ENCODE peak calls at places on chromosomes 4 and X, in seven cellular contexts. V is GM13977, R is left lung, P is upper lobe of left lung, N is AG04450, X is ovary, O is glutamatergic neuron. G is an unnamed sample.

GRCh38 chr4:83771113-83771705 is 235.3 kb downstream of the GPAT3 start:
- DNase-seq in V (peak; percentile 18), R (peak; percentile 33), P (peak; percentile 25), N (peak; percentile 15), X (no peak), O (peak; percentile 54), G (no peak)

GRCh38 chr4:40848981-40849380 is 99.2 kb downstream of the NSUN7 start:
- DNase-seq in V (no peak), R (no peak), P (no peak), N (no peak), X (no peak), O (no peak), G (no peak)

GRCh38 chr4:118586357-118586790 is 98.8 kb upstream of the METTL14 start:
- DNase-seq in V (no peak), R (no peak), P (no peak), N (no peak), X (peak; percentile 72), O (peak; percentile 24), G (no peak)

GRCh38 chr4:184596617-184597185 is 52.5 kb downstream of the CASP3 start:
- DNase-seq in V (no peak), R (no peak), P (no peak), N (no peak), X (no peak), O (no peak), G (no peak)

GRCh38 chrX:84046403-84046984 is 141.5 kb downstream of the RPS6KA6 start:
- DNase-seq in V (peak; percentile 26), R (no peak), P (peak; percentile 20), N (no peak), X (peak; percentile 15), O (peak; percentile 14), G (no peak)

GRCh38 chr4:40228497-40229365 is 31.9 kb downstream of the RHOH start:
- DNase-seq in V (peak; percentile 58), R (no peak), P (no peak), N (no peak), X (no peak), O (no peak), G (no peak)

GRCh38 chrX:80016182-80016581 is 1.6 kb downstream of the TBX22 start:
- DNase-seq in V (no peak), R (no peak), P (no peak), N (no peak), X (no peak), O (no peak), G (no peak)

GRCh38 chrX:15686818-15687685 is 22.4 kb upstream of the CLTRN start:
- DNase-seq in V (peak; percentile 50), R (no peak), P (peak; percentile 60), N (no peak), X (peak; percentile 66), O (peak; percentile 20), G (no peak)

GRCh38 chrX:14581081-14581480 is 51.7 kb downstream of the GLRA2 start:
- DNase-seq in V (no peak), R (no peak), P (no peak), N (no peak), X (no peak), O (no peak), G (no peak)

GRCh38 chr4:40261246-40262078 is 64.6 kb downstream of the RHOH start:
- DNase-seq in V (no peak), R (no peak), P (no peak), N (no peak), X (no peak), O (no peak), G (no peak)

GRCh38 chrX:95675794-95676193 is 1008.8 kb upstream of the DIAPH2 start:
- DNase-seq in V (no peak), R (no peak), P (no peak), N (no peak), X (no peak), O (no peak), G (no peak)

DNA sequence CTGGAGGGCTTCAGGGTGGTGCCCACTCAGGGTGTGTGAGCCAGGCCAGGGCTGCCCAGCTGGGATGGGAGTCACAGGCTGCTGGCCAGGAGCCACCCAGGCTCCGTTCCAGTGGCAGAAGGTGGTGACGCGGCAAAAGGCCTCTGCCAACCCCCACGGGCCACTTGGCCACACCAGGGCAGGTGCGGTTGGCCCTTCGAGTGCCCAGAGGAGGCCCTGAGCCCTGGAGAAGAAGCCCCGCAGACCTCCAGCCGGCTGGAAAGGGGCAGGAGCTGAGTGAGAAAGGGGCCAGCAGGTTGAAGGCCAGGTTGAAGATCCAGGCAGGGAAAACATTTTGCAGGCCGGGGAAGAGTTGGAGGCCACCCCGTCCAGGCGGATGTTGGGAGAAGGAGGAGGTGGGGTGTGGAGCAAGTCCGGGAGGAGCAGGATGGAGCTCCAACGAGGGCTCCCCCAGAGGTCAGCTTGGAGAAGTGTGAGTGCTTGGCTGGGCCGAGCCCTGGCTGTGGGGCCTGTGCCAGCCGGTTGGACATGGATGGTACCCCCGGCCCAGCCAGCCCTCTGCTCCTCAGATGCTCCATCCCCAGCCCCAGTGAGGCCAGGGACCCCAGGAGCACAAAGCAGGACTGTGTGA is 2.8 kb upstream of the CPLX1 start:
- DNase-seq in V (no peak), R (peak; percentile 27), P (no peak), N (no peak), X (no peak), O (no peak), G (no peak)
- TF ChIP-seq CTCF in V (no peak), R (no peak), P (no peak), N (no peak), X (no peak), O (no peak), G (no peak)

GRCh38 chr4:7381221-7381889 is 53.4 kb downstream of the PSAPL1 start:
- DNase-seq in V (no peak), R (peak; percentile 13), P (no peak), N (no peak), X (no peak), O (no peak), G (peak; percentile 6)
- TF ChIP-seq CTCF in V (no peak), R (no peak), P (no peak), N (no peak), X (no peak), O (no peak), G (no peak)

GRCh38 chr4:80370635-80371034 is 35.1 kb downstream of the CFAP299 start:
- DNase-seq in V (no peak), R (no peak), P (no peak), N (no peak), X (no peak), O (no peak), G (no peak)

GRCh38 chr4:80365928-80366327 is 30.4 kb downstream of the CFAP299 start:
- DNase-seq in V (peak; percentile 53), R (peak; percentile 54), P (peak; percentile 63), N (peak; percentile 62), X (no peak), O (peak; percentile 48), G (no peak)

GRCh38 chr4:80371046-80371445 is 35.5 kb downstream of the CFAP299 start:
- DNase-seq in V (no peak), R (no peak), P (no peak), N (no peak), X (no peak), O (no peak), G (no peak)

GRCh38 chr4:80362578-80363181 is 27.1 kb downstream of the CFAP299 start:
- DNase-seq in V (peak; percentile 29), R (no peak), P (no peak), N (no peak), X (peak; percentile 27), O (peak; percentile 75), G (no peak)

GRCh38 chr4:80367737-80368136 is 32.2 kb downstream of the CFAP299 start:
- DNase-seq in V (no peak), R (no peak), P (no peak), N (no peak), X (no peak), O (no peak), G (no peak)
- TF ChIP-seq CTCF in V (no peak), R (no peak), P (no peak), N (no peak), X (no peak), O (no peak), G (no peak)

GRCh38 chrX:38175140-38175539 is 45.5 kb downstream of the SRPX start:
- DNase-seq in V (peak; percentile 12), R (no peak), P (peak; percentile 26), N (no peak), X (peak; percentile 15), O (peak; percentile 27), G (no peak)
- TF ChIP-seq CTCF in V (peak; percentile 50), R (no peak), P (no peak), N (peak; percentile 53), X (peak; percentile 23), O (peak; percentile 27), G (no peak)

GRCh38 chr4:66108898-66109297 is 438.6 kb upstream of the EPHA5 start:
- DNase-seq in V (no peak), R (no peak), P (no peak), N (no peak), X (no peak), O (no peak), G (no peak)
- TF ChIP-seq CTCF in V (no peak), R (no peak), P (no peak), N (no peak), X (no peak), O (peak; percentile 51), G (no peak)